ENCODE peak calls at places on chromosomes 7 and 10, in five cellular contexts. Z is small intestine, X is omental fat pad, W is NCI-H2029, J is G401. C is an unnamed sample.

GRCh38 chr10:64682043-64682442 is 1160.8 kb downstream of the REEP3 start:
- DNase-seq in Z (no peak), X (no peak), W (no peak), J (no peak), C (no peak)

GRCh38 chr10:12041766-12042408 is 722 bp downstream of the UPF2 start:
- DNase-seq in Z (peak; percentile 53), X (no peak), W (no peak), J (peak; percentile 25), C (no peak)

GRCh38 chr10:50635286-50635685 is 11.5 kb upstream of the SGMS1 start:
- DNase-seq in Z (no peak), X (no peak), W (no peak), J (no peak), C (no peak)

GRCh38 chr7:22569586-22570321 is 69.8 kb upstream of the STEAP1B start:
- DNase-seq in Z (no peak), X (no peak), W (no peak), J (no peak), C (peak; percentile 30)

GRCh38 chr7:97025983-97026704 is 1.5 kb upstream of the DLX5 start:
- DNase-seq in Z (no peak), X (no peak), W (no peak), J (no peak), C (no peak)

GRCh38 chr7:136687693-136688322 is 180.6 kb upstream of the CHRM2 start:
- DNase-seq in Z (no peak), X (peak; percentile 25), W (peak; percentile 2), J (peak; percentile 9), C (no peak)

GRCh38 chr7:100247152-100247757 is 27.5 kb downstream of the PVRIG start:
- DNase-seq in Z (peak; percentile 20), X (no peak), W (peak; percentile 79), J (peak; percentile 11), C (no peak)

GRCh38 chr10:131909929-131910328 is 9.1 kb downstream of the PPP2R2D start:
- DNase-seq in Z (no peak), X (no peak), W (no peak), J (no peak), C (no peak)

GRCh38 chr7:117872565-117873055 is 631 bp downstream of the CTTNBP2 start:
- DNase-seq in Z (peak; percentile 16), X (no peak), W (no peak), J (no peak), C (no peak)

GRCh38 chr7:91915401-91916067 is 25.1 kb upstream of the AKAP9 start:
- DNase-seq in Z (no peak), X (no peak), W (no peak), J (no peak), C (no peak)

GRCh38 chr7:32062150-32062549 is 8.1 kb downstream of the PDE1C start:
- DNase-seq in Z (peak; percentile 38), X (peak; percentile 34), W (no peak), J (no peak), C (no peak)

GRCh38 chr7:13042605-13043236 is 355.3 kb downstream of the ARL4A start:
- DNase-seq in Z (no peak), X (no peak), W (no peak), J (no peak), C (no peak)

GRCh38 chr7:117008849-117009531 is 55.7 kb downstream of the ST7 start:
- DNase-seq in Z (no peak), X (no peak), W (no peak), J (peak; percentile 51), C (no peak)

GRCh38 chr7:107201795-107202450 is 33.1 kb downstream of the HBP1 start:
- DNase-seq in Z (peak; percentile 59), X (no peak), W (peak; percentile 69), J (peak; percentile 98), C (no peak)

GRCh38 chr10:71044720-71045119 is 156.4 kb upstream of the PCBD1 start:
- DNase-seq in Z (no peak), X (no peak), W (no peak), J (no peak), C (no peak)

GRCh38 chr7:127751723-127752448 is 99.9 kb downstream of the SND1 start:
- DNase-seq in Z (no peak), X (no peak), W (no peak), J (no peak), C (no peak)

GRCh38 chr7:152866125-152866524 is 106.6 kb downstream of the ACTR3B start:
- DNase-seq in Z (no peak), X (no peak), W (no peak), J (no peak), C (no peak)

GRCh38 chr7:100561491-100562194 is 12.1 kb downstream of the SAP25 start:
- DNase-seq in Z (no peak), X (no peak), W (no peak), J (peak; percentile 32), C (no peak)

GRCh38 chr10:26269754-26270153 is 53.2 kb downstream of the GAD2 start:
- DNase-seq in Z (peak; percentile 9), X (no peak), W (no peak), J (peak; percentile 13), C (no peak)

GRCh38 chr10:71613303-71613777 is 106.2 kb downstream of the C10orf105 start:
- DNase-seq in Z (peak; percentile 96), X (no peak), W (no peak), J (no peak), C (no peak)

C was measured in SIG-M5.